ENCODE peak calls at places on chromosome 10, in six cellular contexts. V is K562, M is GM12878, D is HepG2, T is A549, I is endothelial cell of umbilical vein. S is an unnamed sample.
A peak's percentile ranks its signal among the peaks of the same experiment; 100 is the strongest.

GRCh38 chr10:49595713-49596492 is 14.2 kb upstream of the SLC18A3 start:
- DNase-seq in T (no peak), I (no peak), M (no peak), V (no peak), D (no peak), S (no peak)

GRCh38 chr10:19500959-19501358 is 315.3 kb upstream of the PLXDC2 start:
- DNase-seq in V (no peak), I (no peak), M (no peak), D (no peak), T (no peak), S (no peak)

GRCh38 chr10:123428302-123428701 is 237.9 kb upstream of the GPR26 start:
- DNase-seq in I (no peak), T (no peak), M (no peak), V (no peak), D (peak; percentile 40), S (no peak)

GRCh38 chr10:110214380-110214826 is 7.0 kb downstream of the MXI1 start:
- DNase-seq in V (no peak), M (no peak), I (no peak), D (no peak), T (no peak), S (peak; percentile 76)

GRCh38 chr10:71398991-71399375 is 2.3 kb downstream of the CDH23 start:
- DNase-seq in I (no peak), M (no peak), T (no peak), D (no peak), V (no peak), S (peak; percentile 19)

GRCh38 chr10:73874267-73875138 is at the start of gene CAMK2G:
- DNase-seq in I (peak; percentile 71), V (peak; percentile 96), T (peak; percentile 81), D (peak; percentile 71), M (no peak), S (peak; percentile 90)

GRCh38 chr10:28991738-28992270 is 297.1 kb upstream of the LYZL1 start:
- DNase-seq in D (peak; percentile 50), T (peak; percentile 60), V (peak; percentile 62), I (peak; percentile 51), M (no peak), S (peak; percentile 44)

GRCh38 chr10:92880233-92880861 is 32.0 kb downstream of the EXOC6 start:
- DNase-seq in M (no peak), T (peak; percentile 30), V (no peak), I (peak; percentile 74), D (peak; percentile 54), S (peak; percentile 67)

GRCh38 chr10:103564799-103565365 is 71.4 kb downstream of the NEURL1 start:
- DNase-seq in D (peak; percentile 26), V (peak; percentile 64), M (no peak), I (no peak), T (peak; percentile 67), S (peak; percentile 49)

GRCh38 chr10:76736848-76737495 is 900.6 kb downstream of the KCNMA1 start:
- DNase-seq in M (no peak), V (no peak), D (no peak), I (no peak), T (no peak), S (no peak)

GRCh38 chr10:101018118-101018599 is 12.8 kb downstream of the PDZD7 start:
- DNase-seq in T (no peak), M (no peak), I (no peak), D (peak; percentile 68), V (no peak), S (peak; percentile 95)

GRCh38 chr10:58661336-58661735 is 148.7 kb downstream of the BICC1 start:
- DNase-seq in M (no peak), T (no peak), I (no peak), D (no peak), V (no peak), S (no peak)

GRCh38 chr10:15152556-15152955 is 15.9 kb downstream of the NMT2 start:
- DNase-seq in I (no peak), M (no peak), D (no peak), T (no peak), V (no peak), S (no peak)

GRCh38 chr10:59905066-59905734 is 1.2 kb downstream of the CCDC6 start:
- DNase-seq in M (no peak), I (peak; percentile 44), V (no peak), D (no peak), T (no peak), S (peak; percentile 26)

GRCh38 chr10:101066890-101067355 is 5.1 kb downstream of the KAZALD1 start:
- DNase-seq in T (peak; percentile 36), I (no peak), M (no peak), V (peak; percentile 23), D (no peak), S (no peak)

GRCh38 chr10:36515313-36515712 is 610.1 kb upstream of the ANKRD30A start:
- DNase-seq in T (no peak), V (no peak), I (no peak), D (no peak), M (no peak), S (no peak)

GRCh38 chr10:576130-576465 is 113.4 kb downstream of the DIP2C start:
- DNase-seq in M (no peak), I (no peak), T (no peak), V (no peak), D (no peak), S (no peak)

GRCh38 chr10:68897336-68897741 is 3.8 kb upstream of the DDX50 start:
- DNase-seq in I (peak; percentile 67), M (no peak), D (peak; percentile 64), V (peak; percentile 31), T (peak; percentile 49), S (peak; percentile 81)

GRCh38 chr10:68901106-68901927 is at the start of gene DDX50:
- DNase-seq in I (peak; percentile 99), D (peak; percentile 99), M (peak; percentile 97), T (peak; percentile 89), V (peak; percentile 94), S (peak; percentile 100)

GRCh38 chr10:68899186-68899745 is 1.8 kb upstream of the DDX50 start:
- DNase-seq in V (no peak), I (no peak), T (no peak), M (no peak), D (no peak), S (no peak)

GRCh38 chr10:68902382-68902781 is 1.3 kb downstream of the DDX50 start:
- DNase-seq in I (no peak), M (no peak), D (no peak), T (no peak), V (no peak), S (no peak)

GRCh38 chr10:68900427-68901105 is 549 bp upstream of the DDX50 start:
- DNase-seq in T (peak; percentile 36), V (no peak), D (no peak), I (no peak), M (peak; percentile 13), S (no peak)
- TF ChIP-seq POLR2A in T (peak; percentile 48), V (peak; percentile 74), D (peak; percentile 80), I (peak; percentile 79), M (peak; percentile 82), S (peak; percentile 66)

DNA sequence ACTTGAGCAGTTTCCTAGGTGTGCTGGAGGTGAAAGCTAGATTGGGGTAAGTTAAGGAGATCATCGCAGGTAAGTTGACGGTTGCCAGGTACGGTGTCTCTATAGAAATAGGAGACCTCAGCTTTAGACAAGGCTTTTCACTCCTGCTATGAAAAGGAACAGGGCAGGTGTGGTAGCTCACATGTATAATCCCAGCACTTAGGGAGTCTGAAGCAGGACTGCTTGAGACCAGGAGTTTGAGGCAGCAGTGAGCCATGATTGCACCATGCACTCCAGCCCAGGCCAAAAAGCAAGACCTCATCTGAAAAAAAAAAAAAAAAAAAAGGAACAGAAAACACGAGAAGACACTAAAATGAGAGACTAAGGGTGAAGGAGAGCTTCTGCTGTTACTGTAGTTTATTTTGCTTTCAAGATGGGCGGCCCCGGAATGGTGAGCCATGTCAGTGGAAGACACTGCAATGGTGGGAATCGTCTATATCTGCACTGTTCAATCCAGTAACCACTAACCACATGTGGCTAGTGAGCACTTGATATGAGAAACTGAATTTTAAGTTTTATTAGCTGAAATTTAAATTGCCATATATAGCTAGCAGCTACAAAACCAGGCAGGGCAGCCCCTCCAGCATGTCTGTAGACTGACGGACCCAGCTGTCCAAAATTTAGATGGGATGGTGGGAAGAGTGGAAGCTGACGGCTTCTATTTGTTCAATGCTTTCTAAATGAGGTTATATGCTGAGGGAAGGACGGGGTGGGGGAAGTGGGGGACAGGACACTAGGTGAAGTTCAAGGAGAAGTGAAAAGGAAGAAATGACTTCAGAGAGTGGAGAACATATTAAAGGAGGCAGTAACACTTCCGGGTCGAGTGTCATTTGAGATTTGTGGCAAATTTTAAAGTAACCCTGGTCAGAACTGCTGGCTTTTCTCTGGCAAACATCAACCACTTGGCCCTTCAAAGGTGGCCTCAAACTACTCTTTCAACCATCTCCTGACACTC is 9.7 kb downstream of the PIP4K2A start:
- DNase-seq in V (no peak), M (no peak), T (no peak), I (no peak), D (no peak), S (no peak)
- TF ChIP-seq MYC in V (no peak), M (no peak), T (no peak), I (no peak), D (no peak), S (no peak)

GRCh38 chr10:24886281-24886680 is 66.1 kb downstream of the PRTFDC1 start:
- DNase-seq in T (no peak), I (no peak), M (no peak), V (no peak), D (no peak), S (no peak)
- TF ChIP-seq MAX in T (no peak), I (no peak), M (no peak), V (no peak), D (no peak), S (no peak)

GRCh38 chr10:79266092-79266491 is 81.2 kb upstream of the PPIF start:
- DNase-seq in V (no peak), T (no peak), I (no peak), M (no peak), D (no peak), S (peak; percentile 90)

GRCh38 chr10:79268100-79268670 is 79.1 kb upstream of the PPIF start:
- DNase-seq in V (no peak), T (no peak), D (no peak), I (peak; percentile 42), M (no peak), S (no peak)

GRCh38 chr10:79268717-79269116 is 78.6 kb upstream of the PPIF start:
- DNase-seq in M (no peak), I (no peak), D (no peak), T (no peak), V (no peak), S (peak; percentile 44)

GRCh38 chr10:79266543-79267312 is 80.5 kb upstream of the PPIF start:
- DNase-seq in V (no peak), I (peak; percentile 92), T (no peak), D (no peak), M (peak; percentile 81), S (peak; percentile 98)

GRCh38 chr10:79267449-79267848 is 79.8 kb upstream of the PPIF start:
- DNase-seq in D (no peak), T (no peak), V (no peak), I (no peak), M (no peak), S (peak; percentile 40)
- TF ChIP-seq POLR2A in D (no peak), T (no peak), V (no peak), I (no peak), M (no peak), S (no peak)

S was measured in NB4.